ENCODE peak calls at places on chromosomes 7 and 10, in six cellular contexts. One of them, this sample, is unnamed.

GRCh38 chr10:117170244-117170643 is 27.0 kb upstream of the KCNK18 start:
- DNase-seq in left ventricle myocardium superior: no peak
- DNase-seq in chondrocyte: no peak
- DNase-seq in stimulated activated CD4-positive, alpha-beta T cell treated with anti-CD3 and anti-CD28 coated beads, Interleukin-4, amount 100 ng/mL, for 1 hour: no peak
- DNase-seq in GM04504: no peak
- DNase-seq in Daoy: no peak
- DNase-seq in this sample: no peak

GRCh38 chr7:130302649-130303048 is 9.7 kb downstream of the CPA4 start:
- DNase-seq in GM04504: no peak
- DNase-seq in left ventricle myocardium superior: no peak
- DNase-seq in stimulated activated CD4-positive, alpha-beta T cell treated with anti-CD3 and anti-CD28 coated beads, Interleukin-4, amount 100 ng/mL, for 1 hour: no peak
- DNase-seq in chondrocyte: no peak
- DNase-seq in Daoy: no peak
- DNase-seq in this sample: no peak

GRCh38 chr7:80088705-80089104 is 45.9 kb upstream of the GNAI1 start:
- DNase-seq in chondrocyte: no peak
- DNase-seq in left ventricle myocardium superior: no peak
- DNase-seq in GM04504: no peak
- DNase-seq in Daoy: no peak
- DNase-seq in stimulated activated CD4-positive, alpha-beta T cell treated with anti-CD3 and anti-CD28 coated beads, Interleukin-4, amount 100 ng/mL, for 1 hour: no peak
- DNase-seq in this sample: no peak

GRCh38 chr7:152504367-152504766 is 68.6 kb upstream of the KMT2C start:
- DNase-seq in left ventricle myocardium superior: no peak
- DNase-seq in stimulated activated CD4-positive, alpha-beta T cell treated with anti-CD3 and anti-CD28 coated beads, Interleukin-4, amount 100 ng/mL, for 1 hour: no peak
- DNase-seq in GM04504: no peak
- DNase-seq in Daoy: no peak
- DNase-seq in chondrocyte: no peak
- DNase-seq in this sample: no peak

GRCh38 chr10:77165445-77166316 is 471.9 kb downstream of the KCNMA1 start:
- DNase-seq in Daoy: peak
- DNase-seq in left ventricle myocardium superior: no peak
- DNase-seq in GM04504: peak
- DNase-seq in chondrocyte: no peak
- DNase-seq in stimulated activated CD4-positive, alpha-beta T cell treated with anti-CD3 and anti-CD28 coated beads, Interleukin-4, amount 100 ng/mL, for 1 hour: no peak
- DNase-seq in this sample: no peak

GRCh38 chr7:93047514-93048099 is 70.2 kb downstream of the SAMD9 start:
- DNase-seq in Daoy: no peak
- DNase-seq in chondrocyte: no peak
- DNase-seq in left ventricle myocardium superior: no peak
- DNase-seq in stimulated activated CD4-positive, alpha-beta T cell treated with anti-CD3 and anti-CD28 coated beads, Interleukin-4, amount 100 ng/mL, for 1 hour: no peak
- DNase-seq in GM04504: no peak
- DNase-seq in this sample: no peak

GRCh38 chr10:72038458-72039001 is 49.8 kb downstream of the SPOCK2 start:
- DNase-seq in GM04504: peak
- DNase-seq in stimulated activated CD4-positive, alpha-beta T cell treated with anti-CD3 and anti-CD28 coated beads, Interleukin-4, amount 100 ng/mL, for 1 hour: no peak
- DNase-seq in chondrocyte: no peak
- DNase-seq in left ventricle myocardium superior: no peak
- DNase-seq in Daoy: no peak
- DNase-seq in this sample: no peak

GRCh38 chr7:93897680-93898079 is 7.1 kb upstream of the TFPI2 start:
- DNase-seq in stimulated activated CD4-positive, alpha-beta T cell treated with anti-CD3 and anti-CD28 coated beads, Interleukin-4, amount 100 ng/mL, for 1 hour: no peak
- DNase-seq in Daoy: no peak
- DNase-seq in left ventricle myocardium superior: no peak
- DNase-seq in GM04504: no peak
- DNase-seq in chondrocyte: no peak
- DNase-seq in this sample: no peak

GRCh38 chr7:70434376-70434775 is 697.6 kb upstream of the GALNT17 start:
- DNase-seq in Daoy: no peak
- DNase-seq in left ventricle myocardium superior: no peak
- DNase-seq in chondrocyte: no peak
- DNase-seq in GM04504: no peak
- DNase-seq in stimulated activated CD4-positive, alpha-beta T cell treated with anti-CD3 and anti-CD28 coated beads, Interleukin-4, amount 100 ng/mL, for 1 hour: no peak
- DNase-seq in this sample: no peak

GRCh38 chr10:338176-339037 is 203.2 kb downstream of the ZMYND11 start:
- DNase-seq in stimulated activated CD4-positive, alpha-beta T cell treated with anti-CD3 and anti-CD28 coated beads, Interleukin-4, amount 100 ng/mL, for 1 hour: no peak
- DNase-seq in GM04504: no peak
- DNase-seq in left ventricle myocardium superior: no peak
- DNase-seq in chondrocyte: no peak
- DNase-seq in Daoy: peak
- DNase-seq in this sample: no peak

GRCh38 chr7:144437370-144438191 is 34.1 kb upstream of the NOBOX start:
- DNase-seq in GM04504: peak
- DNase-seq in left ventricle myocardium superior: no peak
- DNase-seq in Daoy: peak
- DNase-seq in chondrocyte: no peak
- DNase-seq in stimulated activated CD4-positive, alpha-beta T cell treated with anti-CD3 and anti-CD28 coated beads, Interleukin-4, amount 100 ng/mL, for 1 hour: peak
- DNase-seq in this sample: no peak

GRCh38 chr7:150382844-150383225 is 3.7 kb downstream of the ZNF775 start:
- DNase-seq in stimulated activated CD4-positive, alpha-beta T cell treated with anti-CD3 and anti-CD28 coated beads, Interleukin-4, amount 100 ng/mL, for 1 hour: no peak
- DNase-seq in chondrocyte: no peak
- DNase-seq in GM04504: no peak
- DNase-seq in left ventricle myocardium superior: no peak
- DNase-seq in Daoy: no peak
- DNase-seq in this sample: no peak

GRCh38 chr7:134724606-134725005 is 54.8 kb upstream of the CALD1 start:
- DNase-seq in left ventricle myocardium superior: no peak
- DNase-seq in stimulated activated CD4-positive, alpha-beta T cell treated with anti-CD3 and anti-CD28 coated beads, Interleukin-4, amount 100 ng/mL, for 1 hour: no peak
- DNase-seq in Daoy: peak
- DNase-seq in chondrocyte: no peak
- DNase-seq in GM04504: no peak
- DNase-seq in this sample: no peak

GRCh38 chr10:127687548-127687947 is 49.4 kb upstream of the FOXI2 start:
- DNase-seq in GM04504: no peak
- DNase-seq in stimulated activated CD4-positive, alpha-beta T cell treated with anti-CD3 and anti-CD28 coated beads, Interleukin-4, amount 100 ng/mL, for 1 hour: no peak
- DNase-seq in Daoy: no peak
- DNase-seq in chondrocyte: no peak
- DNase-seq in left ventricle myocardium superior: no peak
- DNase-seq in this sample: no peak

GRCh38 chr7:151800861-151801260 is 76.1 kb downstream of the PRKAG2 start:
- DNase-seq in Daoy: no peak
- DNase-seq in stimulated activated CD4-positive, alpha-beta T cell treated with anti-CD3 and anti-CD28 coated beads, Interleukin-4, amount 100 ng/mL, for 1 hour: no peak
- DNase-seq in left ventricle myocardium superior: peak
- DNase-seq in GM04504: no peak
- DNase-seq in chondrocyte: peak
- DNase-seq in this sample: no peak

GRCh38 chr10:57844387-57844998 is 423.2 kb downstream of the IPMK start:
- DNase-seq in Daoy: no peak
- DNase-seq in chondrocyte: no peak
- DNase-seq in left ventricle myocardium superior: no peak
- DNase-seq in stimulated activated CD4-positive, alpha-beta T cell treated with anti-CD3 and anti-CD28 coated beads, Interleukin-4, amount 100 ng/mL, for 1 hour: no peak
- DNase-seq in GM04504: no peak
- DNase-seq in this sample: no peak

GRCh38 chr10:112362833-112363232 is 11.1 kb upstream of the ACSL5 start:
- DNase-seq in GM04504: no peak
- DNase-seq in chondrocyte: no peak
- DNase-seq in stimulated activated CD4-positive, alpha-beta T cell treated with anti-CD3 and anti-CD28 coated beads, Interleukin-4, amount 100 ng/mL, for 1 hour: no peak
- DNase-seq in Daoy: peak
- DNase-seq in left ventricle myocardium superior: peak
- DNase-seq in this sample: no peak

GRCh38 chr10:132889091-132889490 is 53.3 kb downstream of the CFAP46 start:
- DNase-seq in GM04504: no peak
- DNase-seq in Daoy: peak
- DNase-seq in left ventricle myocardium superior: peak
- DNase-seq in stimulated activated CD4-positive, alpha-beta T cell treated with anti-CD3 and anti-CD28 coated beads, Interleukin-4, amount 100 ng/mL, for 1 hour: no peak
- DNase-seq in chondrocyte: peak
- DNase-seq in this sample: no peak

GRCh38 chr7:15558747-15559146 is 3.1 kb downstream of the AGMO start:
- DNase-seq in GM04504: no peak
- DNase-seq in chondrocyte: no peak
- DNase-seq in left ventricle myocardium superior: no peak
- DNase-seq in stimulated activated CD4-positive, alpha-beta T cell treated with anti-CD3 and anti-CD28 coated beads, Interleukin-4, amount 100 ng/mL, for 1 hour: no peak
- DNase-seq in Daoy: peak
- DNase-seq in this sample: no peak

GRCh38 chr7:18257711-18258110 is 230.1 kb upstream of the PRPS1L1 start:
- DNase-seq in left ventricle myocardium superior: no peak
- DNase-seq in chondrocyte: no peak
- DNase-seq in Daoy: peak
- DNase-seq in stimulated activated CD4-positive, alpha-beta T cell treated with anti-CD3 and anti-CD28 coated beads, Interleukin-4, amount 100 ng/mL, for 1 hour: no peak
- DNase-seq in GM04504: peak
- DNase-seq in this sample: no peak

GRCh38 chr10:4279649-4280048 is 494.6 kb upstream of the KLF6 start:
- DNase-seq in Daoy: no peak
- DNase-seq in stimulated activated CD4-positive, alpha-beta T cell treated with anti-CD3 and anti-CD28 coated beads, Interleukin-4, amount 100 ng/mL, for 1 hour: no peak
- DNase-seq in GM04504: no peak
- DNase-seq in chondrocyte: no peak
- DNase-seq in left ventricle myocardium superior: no peak
- DNase-seq in this sample: no peak

GRCh38 chr10:30583778-30584415 is 45.7 kb downstream of the LYZL2 start:
- DNase-seq in GM04504: peak
- DNase-seq in Daoy: peak
- DNase-seq in stimulated activated CD4-positive, alpha-beta T cell treated with anti-CD3 and anti-CD28 coated beads, Interleukin-4, amount 100 ng/mL, for 1 hour: no peak
- DNase-seq in chondrocyte: no peak
- DNase-seq in left ventricle myocardium superior: peak
- DNase-seq in this sample: no peak